ENCODE peak calls at places on chromosome 7, in five cellular contexts. X is stimulated activated CD4-positive, alpha-beta T cell treated with anti-CD3 and anti-CD28 coated beads, Interleukin-2, amount 100 ng/mL, for 48 hours; B is chondrocyte; D is prostate gland; L is astrocyte of the spinal cord. G is an unnamed sample.
A peak's percentile ranks its signal among the peaks of the same experiment; 100 is the strongest.

GRCh38 chr7:35820858-35821257 is 20.0 kb downstream of the SEPTIN7 start:
- DNase-seq in L (no peak), B (no peak), D (no peak), X (no peak), G (no peak)

GRCh38 chr7:114539575-114539974 is 125.0 kb downstream of the FOXP2 start:
- DNase-seq in D (no peak), X (no peak), B (no peak), L (peak; percentile 40), G (no peak)

GRCh38 chr7:130909161-130909836 is 175.3 kb upstream of the KLF14 start:
- DNase-seq in X (no peak), B (no peak), D (no peak), L (no peak), G (no peak)

GRCh38 chr7:12357508-12357907 is 46.2 kb downstream of the VWDE start:
- DNase-seq in L (no peak), X (no peak), D (no peak), B (no peak), G (no peak)

GRCh38 chr7:130346339-130346905 is 1.8 kb downstream of the CPA5 start:
- DNase-seq in L (no peak), D (no peak), B (no peak), X (no peak), G (peak; percentile 67)

GRCh38 chr7:28269700-28270361 is 89.2 kb upstream of the JAZF1 start:
- DNase-seq in D (no peak), B (no peak), L (no peak), X (no peak), G (no peak)

GRCh38 chr7:34036069-34036920 is 131.0 kb downstream of the BMPER start:
- DNase-seq in X (no peak), L (no peak), B (no peak), D (no peak), G (peak; percentile 82)

GRCh38 chr7:137944168-137944567 is 57.7 kb downstream of the CREB3L2 start:
- DNase-seq in X (no peak), L (peak; percentile 93), B (no peak), D (peak; percentile 36), G (no peak)

GRCh38 chr7:92633211-92633906 is 43.2 kb upstream of the FAM133B start:
- DNase-seq in D (peak; percentile 38), B (no peak), X (no peak), L (peak; percentile 97), G (no peak)

GRCh38 chr7:24653316-24654085 is 80.2 kb downstream of the PALS2 start:
- DNase-seq in L (no peak), D (peak; percentile 37), X (no peak), B (no peak), G (no peak)

GRCh38 chr7:157616426-157616825 is 279.6 kb downstream of the DNAJB6 start:
- DNase-seq in B (no peak), L (peak; percentile 7), D (no peak), X (no peak), G (no peak)